ENCODE peak calls at places on chromosomes 7 and 10, in nine cellular contexts. One of them, this sample, is unnamed.

GRCh38 chr7:148722340-148723165 is 23.9 kb downstream of the CUL1 start:
- DNase-seq in non-pigmented ciliary epithelial cell: no peak
- DNase-seq in activated T-cell treated with anti-CD3 and anti-CD28 coated beads for 48 hours: no peak
- DNase-seq in fibroblast of pulmonary artery: peak; percentile 16
- DNase-seq in spleen: no peak
- DNase-seq in activated naive CD8-positive, alpha-beta T cell treated with anti-CD3 and anti-CD28 coated beads for 36 hours: no peak
- DNase-seq in NCI-H2081: peak; percentile 34
- DNase-seq in anterior cingulate cortex: no peak
- DNase-seq in tibial artery: no peak
- DNase-seq in this sample: no peak

GRCh38 chr10:93541402-93542357 is 24.8 kb upstream of the FFAR4 start:
- DNase-seq in non-pigmented ciliary epithelial cell: no peak
- DNase-seq in activated T-cell treated with anti-CD3 and anti-CD28 coated beads for 48 hours: peak; percentile 14
- DNase-seq in fibroblast of pulmonary artery: peak; percentile 65
- DNase-seq in spleen: no peak
- DNase-seq in activated naive CD8-positive, alpha-beta T cell treated with anti-CD3 and anti-CD28 coated beads for 36 hours: peak; percentile 12
- DNase-seq in NCI-H2081: no peak
- DNase-seq in anterior cingulate cortex: no peak
- DNase-seq in tibial artery: no peak
- DNase-seq in this sample: peak; percentile 60

GRCh38 chr7:108497082-108497725 is 28.7 kb downstream of the PNPLA8 start:
- DNase-seq in non-pigmented ciliary epithelial cell: no peak
- DNase-seq in activated T-cell treated with anti-CD3 and anti-CD28 coated beads for 48 hours: no peak
- DNase-seq in fibroblast of pulmonary artery: peak; percentile 75
- DNase-seq in spleen: no peak
- DNase-seq in activated naive CD8-positive, alpha-beta T cell treated with anti-CD3 and anti-CD28 coated beads for 36 hours: peak; percentile 18
- DNase-seq in NCI-H2081: peak; percentile 66
- DNase-seq in anterior cingulate cortex: no peak
- DNase-seq in tibial artery: no peak
- DNase-seq in this sample: peak; percentile 77

GRCh38 chr10:76113952-76114351 is 682.5 kb downstream of the LRMDA start:
- DNase-seq in non-pigmented ciliary epithelial cell: no peak
- DNase-seq in activated T-cell treated with anti-CD3 and anti-CD28 coated beads for 48 hours: no peak
- DNase-seq in fibroblast of pulmonary artery: peak; percentile 1
- DNase-seq in spleen: no peak
- DNase-seq in activated naive CD8-positive, alpha-beta T cell treated with anti-CD3 and anti-CD28 coated beads for 36 hours: no peak
- DNase-seq in NCI-H2081: no peak
- DNase-seq in anterior cingulate cortex: no peak
- DNase-seq in tibial artery: no peak
- DNase-seq in this sample: peak; percentile 84

GRCh38 chr7:140211698-140212097 is 34.9 kb upstream of the KDM7A start:
- DNase-seq in non-pigmented ciliary epithelial cell: no peak
- DNase-seq in activated T-cell treated with anti-CD3 and anti-CD28 coated beads for 48 hours: no peak
- DNase-seq in fibroblast of pulmonary artery: no peak
- DNase-seq in spleen: no peak
- DNase-seq in activated naive CD8-positive, alpha-beta T cell treated with anti-CD3 and anti-CD28 coated beads for 36 hours: no peak
- DNase-seq in NCI-H2081: no peak
- DNase-seq in anterior cingulate cortex: no peak
- DNase-seq in tibial artery: no peak
- DNase-seq in this sample: no peak

GRCh38 chr7:4245866-4246470 is 436.1 kb upstream of the FOXK1 start:
- DNase-seq in non-pigmented ciliary epithelial cell: no peak
- DNase-seq in activated T-cell treated with anti-CD3 and anti-CD28 coated beads for 48 hours: no peak
- DNase-seq in fibroblast of pulmonary artery: no peak
- DNase-seq in spleen: peak; percentile 62
- DNase-seq in activated naive CD8-positive, alpha-beta T cell treated with anti-CD3 and anti-CD28 coated beads for 36 hours: no peak
- DNase-seq in NCI-H2081: no peak
- DNase-seq in anterior cingulate cortex: no peak
- DNase-seq in tibial artery: no peak
- DNase-seq in this sample: peak; percentile 35

GRCh38 chr10:68088030-68088396 is 12.9 kb upstream of the HERC4 start:
- DNase-seq in non-pigmented ciliary epithelial cell: no peak
- DNase-seq in activated T-cell treated with anti-CD3 and anti-CD28 coated beads for 48 hours: no peak
- DNase-seq in fibroblast of pulmonary artery: no peak
- DNase-seq in spleen: no peak
- DNase-seq in activated naive CD8-positive, alpha-beta T cell treated with anti-CD3 and anti-CD28 coated beads for 36 hours: no peak
- DNase-seq in NCI-H2081: no peak
- DNase-seq in anterior cingulate cortex: no peak
- DNase-seq in tibial artery: no peak
- DNase-seq in this sample: no peak

GRCh38 chr7:127396184-127396583 is 3.7 kb upstream of the ZNF800 start:
- DNase-seq in non-pigmented ciliary epithelial cell: no peak
- DNase-seq in activated T-cell treated with anti-CD3 and anti-CD28 coated beads for 48 hours: no peak
- DNase-seq in fibroblast of pulmonary artery: peak; percentile 24
- DNase-seq in spleen: no peak
- DNase-seq in activated naive CD8-positive, alpha-beta T cell treated with anti-CD3 and anti-CD28 coated beads for 36 hours: peak; percentile 61
- DNase-seq in NCI-H2081: no peak
- DNase-seq in anterior cingulate cortex: no peak
- DNase-seq in tibial artery: no peak
- DNase-seq in this sample: no peak

GRCh38 chr7:1854521-1855395 is 184.7 kb downstream of the ELFN1 start:
- DNase-seq in non-pigmented ciliary epithelial cell: no peak
- DNase-seq in activated T-cell treated with anti-CD3 and anti-CD28 coated beads for 48 hours: no peak
- DNase-seq in fibroblast of pulmonary artery: no peak
- DNase-seq in spleen: peak; percentile 74
- DNase-seq in activated naive CD8-positive, alpha-beta T cell treated with anti-CD3 and anti-CD28 coated beads for 36 hours: no peak
- DNase-seq in NCI-H2081: no peak
- DNase-seq in anterior cingulate cortex: no peak
- DNase-seq in tibial artery: peak; percentile 61
- DNase-seq in this sample: no peak

GRCh38 chr7:7553386-7553785 is 13.3 kb upstream of the MIOS start:
- DNase-seq in non-pigmented ciliary epithelial cell: no peak
- DNase-seq in activated T-cell treated with anti-CD3 and anti-CD28 coated beads for 48 hours: no peak
- DNase-seq in fibroblast of pulmonary artery: no peak
- DNase-seq in spleen: no peak
- DNase-seq in activated naive CD8-positive, alpha-beta T cell treated with anti-CD3 and anti-CD28 coated beads for 36 hours: no peak
- DNase-seq in NCI-H2081: no peak
- DNase-seq in anterior cingulate cortex: no peak
- DNase-seq in tibial artery: no peak
- DNase-seq in this sample: peak; percentile 26

GRCh38 chr7:16754869-16755317 is 1.3 kb downstream of the TSPAN13 start:
- DNase-seq in non-pigmented ciliary epithelial cell: no peak
- DNase-seq in activated T-cell treated with anti-CD3 and anti-CD28 coated beads for 48 hours: no peak
- DNase-seq in fibroblast of pulmonary artery: no peak
- DNase-seq in spleen: no peak
- DNase-seq in activated naive CD8-positive, alpha-beta T cell treated with anti-CD3 and anti-CD28 coated beads for 36 hours: no peak
- DNase-seq in NCI-H2081: no peak
- DNase-seq in anterior cingulate cortex: no peak
- DNase-seq in tibial artery: no peak
- DNase-seq in this sample: peak; percentile 35

GRCh38 chr10:61974611-61975010 is 73.1 kb downstream of the ARID5B start:
- DNase-seq in non-pigmented ciliary epithelial cell: no peak
- DNase-seq in activated T-cell treated with anti-CD3 and anti-CD28 coated beads for 48 hours: no peak
- DNase-seq in fibroblast of pulmonary artery: peak; percentile 70
- DNase-seq in spleen: no peak
- DNase-seq in activated naive CD8-positive, alpha-beta T cell treated with anti-CD3 and anti-CD28 coated beads for 36 hours: no peak
- DNase-seq in NCI-H2081: peak; percentile 20
- DNase-seq in anterior cingulate cortex: no peak
- DNase-seq in tibial artery: peak; percentile 70
- DNase-seq in this sample: peak; percentile 78

This sample was measured in astrocyte of the hippocampus.